ENCODE peak calls at places on chromosomes 13 and 19, in ten cellular contexts. L, K, W, I, Z, U, V, N, P and D are unnamed samples.

GRCh38 chr19:8310342-8311055 is 2.3 kb upstream of the CD320 start:
- DNase-seq in Z (no peak), W (peak), I (no peak), P (no peak), V (no peak), N (no peak), L (no peak), U (no peak), K (no peak), D (no peak)

GRCh38 chr13:95784161-95784880 is 107.4 kb downstream of the DNAJC3 start:
- DNase-seq in Z (peak), L (no peak), I (peak), P (peak), U (no peak), W (no peak), K (no peak), V (no peak), N (no peak), D (peak)

GRCh38 chr19:32251634-32252332 is 93.6 kb upstream of the ZNF507 start:
- DNase-seq in V (no peak), I (no peak), U (no peak), K (no peak), P (no peak), W (no peak), L (no peak), N (no peak), Z (no peak), D (no peak)

GRCh38 chr13:33554919-33555791 is 262.8 kb upstream of the RFC3 start:
- DNase-seq in V (no peak), W (no peak), P (no peak), U (peak), K (no peak), L (no peak), I (no peak), N (peak), Z (no peak), D (no peak)

GRCh38 chr19:37303591-37304171 is 67.2 kb upstream of the ZNF527 start:
- DNase-seq in I (no peak), P (no peak), Z (no peak), V (no peak), L (no peak), N (no peak), K (no peak), W (no peak), U (peak), D (no peak)

GRCh38 chr13:83929147-83929546 is 46.9 kb upstream of the SLITRK1 start:
- DNase-seq in N (no peak), U (no peak), V (no peak), K (no peak), P (no peak), I (no peak), L (no peak), W (no peak), Z (no peak), D (no peak)

GRCh38 chr19:2528543-2529173 is 52.7 kb downstream of the GADD45B start:
- DNase-seq in W (no peak), K (no peak), L (no peak), I (no peak), V (no peak), Z (no peak), N (no peak), U (no peak), P (no peak), D (no peak)

GRCh38 chr13:90618133-90618532 is 729.4 kb upstream of the MIR17HG start:
- DNase-seq in U (no peak), P (no peak), K (no peak), W (no peak), L (no peak), Z (no peak), V (no peak), I (no peak), N (no peak), D (no peak)

GRCh38 chr19:8069116-8069973 is 16.8 kb downstream of the CCL25 start:
- DNase-seq in W (no peak), L (no peak), N (no peak), Z (no peak), K (no peak), P (no peak), V (no peak), I (no peak), U (no peak), D (no peak)

GRCh38 chr13:39783051-39783450 is 127.6 kb downstream of the COG6 start:
- DNase-seq in K (no peak), L (no peak), V (no peak), W (no peak), U (no peak), I (no peak), P (no peak), N (no peak), Z (no peak), D (no peak)

GRCh38 chr13:112777637-112778406 is 88.0 kb downstream of the ATP11A start:
- DNase-seq in P (no peak), U (no peak), V (no peak), N (no peak), L (no peak), W (peak), Z (no peak), K (no peak), I (no peak), D (no peak)